ENCODE peak calls at places on chromosomes 13 and 19, in nine cellular contexts. One of them, this sample, is unnamed.

GRCh38 chr19:18433039-18433691 is 4.8 kb downstream of the ISYNA1 start:
- DNase-seq in astrocyte of the spinal cord: no peak
- DNase-seq in upper lobe of left lung: peak; percentile 89
- DNase-seq in cardiac fibroblast: no peak
- DNase-seq in A673: peak; percentile 87
- DNase-seq in retinal pigment epithelial cell: no peak
- DNase-seq in RWPE2: no peak
- DNase-seq in AG10803: no peak
- DNase-seq in A549: no peak
- DNase-seq in this sample: no peak

GRCh38 chr13:52862358-52863206 is 14.1 kb upstream of the PCDH8 start:
- DNase-seq in RWPE2: no peak
- DNase-seq in A549: peak; percentile 21
- DNase-seq in A673: peak; percentile 34
- DNase-seq in cardiac fibroblast: no peak
- DNase-seq in upper lobe of left lung: no peak
- DNase-seq in retinal pigment epithelial cell: no peak
- DNase-seq in astrocyte of the spinal cord: no peak
- DNase-seq in AG10803: no peak
- DNase-seq in this sample: no peak

GRCh38 chr19:6761053-6761676 is 6.1 kb downstream of the SH2D3A start:
- DNase-seq in A549: peak; percentile 46
- DNase-seq in RWPE2: no peak
- DNase-seq in upper lobe of left lung: no peak
- DNase-seq in cardiac fibroblast: no peak
- DNase-seq in AG10803: no peak
- DNase-seq in A673: peak; percentile 70
- DNase-seq in retinal pigment epithelial cell: no peak
- DNase-seq in astrocyte of the spinal cord: no peak
- DNase-seq in this sample: no peak

GRCh38 chr19:49890349-49891311 is 6.1 kb downstream of the IL4I1 start:
- DNase-seq in retinal pigment epithelial cell: no peak
- DNase-seq in cardiac fibroblast: no peak
- DNase-seq in A673: no peak
- DNase-seq in RWPE2: peak; percentile 42
- DNase-seq in astrocyte of the spinal cord: no peak
- DNase-seq in A549: no peak
- DNase-seq in upper lobe of left lung: peak; percentile 91
- DNase-seq in AG10803: no peak
- DNase-seq in this sample: no peak

GRCh38 chr13:101150998-101151397 is 265.3 kb downstream of the NALCN start:
- DNase-seq in RWPE2: no peak
- DNase-seq in upper lobe of left lung: no peak
- DNase-seq in A673: peak; percentile 28
- DNase-seq in AG10803: peak; percentile 62
- DNase-seq in cardiac fibroblast: no peak
- DNase-seq in astrocyte of the spinal cord: peak; percentile 40
- DNase-seq in A549: no peak
- DNase-seq in retinal pigment epithelial cell: no peak
- DNase-seq in this sample: no peak

GRCh38 chr19:17871878-17872250 is at the start of gene SLC5A5:
- DNase-seq in cardiac fibroblast: no peak
- DNase-seq in retinal pigment epithelial cell: no peak
- DNase-seq in A673: no peak
- DNase-seq in A549: no peak
- DNase-seq in astrocyte of the spinal cord: no peak
- DNase-seq in RWPE2: no peak
- DNase-seq in upper lobe of left lung: no peak
- DNase-seq in AG10803: no peak
- DNase-seq in this sample: no peak

GRCh38 chr19:2552859-2553258 is 76.9 kb downstream of the GADD45B start:
- DNase-seq in upper lobe of left lung: no peak
- DNase-seq in AG10803: no peak
- DNase-seq in retinal pigment epithelial cell: no peak
- DNase-seq in A673: peak; percentile 91
- DNase-seq in astrocyte of the spinal cord: no peak
- DNase-seq in RWPE2: no peak
- DNase-seq in A549: no peak
- DNase-seq in cardiac fibroblast: no peak
- DNase-seq in this sample: no peak

GRCh38 chr13:79393564-79394249 is 12.3 kb downstream of the RBM26 start:
- DNase-seq in retinal pigment epithelial cell: no peak
- DNase-seq in astrocyte of the spinal cord: no peak
- DNase-seq in A549: no peak
- DNase-seq in cardiac fibroblast: no peak
- DNase-seq in upper lobe of left lung: no peak
- DNase-seq in RWPE2: no peak
- DNase-seq in AG10803: no peak
- DNase-seq in A673: no peak
- DNase-seq in this sample: no peak

GRCh38 chr13:23956106-23956505 is 58.8 kb upstream of the C1QTNF9B start:
- DNase-seq in AG10803: peak; percentile 44
- DNase-seq in RWPE2: peak; percentile 74
- DNase-seq in A673: no peak
- DNase-seq in retinal pigment epithelial cell: peak; percentile 70
- DNase-seq in astrocyte of the spinal cord: peak; percentile 54
- DNase-seq in A549: peak; percentile 33
- DNase-seq in cardiac fibroblast: peak; percentile 35
- DNase-seq in upper lobe of left lung: no peak
- DNase-seq in this sample: no peak

GRCh38 chr13:39676315-39676876 is 20.9 kb downstream of the COG6 start:
- DNase-seq in A549: peak; percentile 41
- DNase-seq in upper lobe of left lung: no peak
- DNase-seq in astrocyte of the spinal cord: peak; percentile 62
- DNase-seq in AG10803: peak; percentile 49
- DNase-seq in retinal pigment epithelial cell: peak; percentile 20
- DNase-seq in RWPE2: no peak
- DNase-seq in A673: peak; percentile 84
- DNase-seq in cardiac fibroblast: peak; percentile 72
- DNase-seq in this sample: peak; percentile 58

GRCh38 chr13:27113436-27113835 is 58.2 kb downstream of the USP12 start:
- DNase-seq in upper lobe of left lung: no peak
- DNase-seq in astrocyte of the spinal cord: no peak
- DNase-seq in cardiac fibroblast: no peak
- DNase-seq in A549: no peak
- DNase-seq in AG10803: no peak
- DNase-seq in RWPE2: no peak
- DNase-seq in A673: no peak
- DNase-seq in retinal pigment epithelial cell: no peak
- DNase-seq in this sample: no peak

GRCh38 chr13:106376411-106377112 is 158.9 kb downstream of the EFNB2 start:
- DNase-seq in cardiac fibroblast: peak; percentile 79
- DNase-seq in A549: peak; percentile 48
- DNase-seq in A673: peak; percentile 50
- DNase-seq in upper lobe of left lung: no peak
- DNase-seq in AG10803: peak; percentile 87
- DNase-seq in RWPE2: peak; percentile 76
- DNase-seq in retinal pigment epithelial cell: peak; percentile 79
- DNase-seq in astrocyte of the spinal cord: peak; percentile 98
- DNase-seq in this sample: peak; percentile 92

GRCh38 chr19:5141278-5141925 is 172.5 kb downstream of the KDM4B start:
- DNase-seq in RWPE2: no peak
- DNase-seq in upper lobe of left lung: peak; percentile 71
- DNase-seq in retinal pigment epithelial cell: no peak
- DNase-seq in cardiac fibroblast: peak; percentile 30
- DNase-seq in astrocyte of the spinal cord: peak; percentile 18
- DNase-seq in A673: no peak
- DNase-seq in A549: no peak
- DNase-seq in AG10803: no peak
- DNase-seq in this sample: no peak

GRCh38 chr13:51148952-51149573 is 38.0 kb upstream of the C13orf42 start:
- DNase-seq in A549: peak; percentile 40
- DNase-seq in retinal pigment epithelial cell: peak; percentile 44
- DNase-seq in RWPE2: no peak
- DNase-seq in A673: peak; percentile 90
- DNase-seq in astrocyte of the spinal cord: peak; percentile 72
- DNase-seq in cardiac fibroblast: peak; percentile 81
- DNase-seq in upper lobe of left lung: no peak
- DNase-seq in AG10803: peak; percentile 60
- DNase-seq in this sample: peak; percentile 57
- H3K4me3 ChIP-seq in A549: no peak overlapping the region
- H3K4me3 ChIP-seq in retinal pigment epithelial cell: no peak overlapping the region
- H3K4me3 ChIP-seq in RWPE2: no peak overlapping the region
- H3K4me3 ChIP-seq in A673: peak overlapping the region; percentile 17
- H3K4me3 ChIP-seq in astrocyte of the spinal cord: no peak overlapping the region
- H3K4me3 ChIP-seq in cardiac fibroblast: no peak overlapping the region
- H3K4me3 ChIP-seq in upper lobe of left lung: no peak overlapping the region
- H3K4me3 ChIP-seq in AG10803: no peak overlapping the region
- H3K4me3 ChIP-seq in this sample: no peak overlapping the region

GRCh38 chr13:33758113-33758512 is 59.8 kb upstream of the RFC3 start:
- DNase-seq in A549: no peak
- DNase-seq in AG10803: no peak
- DNase-seq in RWPE2: no peak
- DNase-seq in cardiac fibroblast: no peak
- DNase-seq in upper lobe of left lung: no peak
- DNase-seq in retinal pigment epithelial cell: no peak
- DNase-seq in astrocyte of the spinal cord: no peak
- DNase-seq in A673: no peak
- DNase-seq in this sample: no peak

GRCh38 chr13:33763021-33763420 is 54.9 kb upstream of the RFC3 start:
- DNase-seq in astrocyte of the spinal cord: peak; percentile 46
- DNase-seq in A549: no peak
- DNase-seq in A673: no peak
- DNase-seq in cardiac fibroblast: peak; percentile 51
- DNase-seq in AG10803: no peak
- DNase-seq in RWPE2: no peak
- DNase-seq in retinal pigment epithelial cell: no peak
- DNase-seq in upper lobe of left lung: no peak
- DNase-seq in this sample: peak; percentile 8

GRCh38 chr13:33757713-33758112 is 60.2 kb upstream of the RFC3 start:
- DNase-seq in RWPE2: no peak
- DNase-seq in cardiac fibroblast: no peak
- DNase-seq in retinal pigment epithelial cell: no peak
- DNase-seq in AG10803: no peak
- DNase-seq in upper lobe of left lung: no peak
- DNase-seq in A549: no peak
- DNase-seq in astrocyte of the spinal cord: no peak
- DNase-seq in A673: no peak
- DNase-seq in this sample: no peak

GRCh38 chr13:33764716-33765115 is 53.2 kb upstream of the RFC3 start:
- DNase-seq in upper lobe of left lung: no peak
- DNase-seq in AG10803: no peak
- DNase-seq in astrocyte of the spinal cord: no peak
- DNase-seq in retinal pigment epithelial cell: no peak
- DNase-seq in A673: no peak
- DNase-seq in RWPE2: no peak
- DNase-seq in cardiac fibroblast: no peak
- DNase-seq in A549: no peak
- DNase-seq in this sample: no peak

GRCh38 chr13:33761744-33762143 is 56.2 kb upstream of the RFC3 start:
- DNase-seq in A673: peak; percentile 36
- DNase-seq in retinal pigment epithelial cell: no peak
- DNase-seq in upper lobe of left lung: no peak
- DNase-seq in A549: peak; percentile 26
- DNase-seq in astrocyte of the spinal cord: peak; percentile 52
- DNase-seq in cardiac fibroblast: no peak
- DNase-seq in AG10803: peak; percentile 8
- DNase-seq in RWPE2: no peak
- DNase-seq in this sample: peak; percentile 20
- TF ChIP-seq CTCF in A673: peak; percentile 56
- TF ChIP-seq CTCF in retinal pigment epithelial cell: peak; percentile 27
- TF ChIP-seq CTCF in upper lobe of left lung: no peak
- TF ChIP-seq CTCF in A549: no peak
- TF ChIP-seq CTCF in astrocyte of the spinal cord: peak; percentile 28
- TF ChIP-seq CTCF in cardiac fibroblast: peak; percentile 2
- TF ChIP-seq CTCF in AG10803: no peak
- TF ChIP-seq CTCF in RWPE2: peak; percentile 34
- TF ChIP-seq CTCF in this sample: peak; percentile 34

DNA sequence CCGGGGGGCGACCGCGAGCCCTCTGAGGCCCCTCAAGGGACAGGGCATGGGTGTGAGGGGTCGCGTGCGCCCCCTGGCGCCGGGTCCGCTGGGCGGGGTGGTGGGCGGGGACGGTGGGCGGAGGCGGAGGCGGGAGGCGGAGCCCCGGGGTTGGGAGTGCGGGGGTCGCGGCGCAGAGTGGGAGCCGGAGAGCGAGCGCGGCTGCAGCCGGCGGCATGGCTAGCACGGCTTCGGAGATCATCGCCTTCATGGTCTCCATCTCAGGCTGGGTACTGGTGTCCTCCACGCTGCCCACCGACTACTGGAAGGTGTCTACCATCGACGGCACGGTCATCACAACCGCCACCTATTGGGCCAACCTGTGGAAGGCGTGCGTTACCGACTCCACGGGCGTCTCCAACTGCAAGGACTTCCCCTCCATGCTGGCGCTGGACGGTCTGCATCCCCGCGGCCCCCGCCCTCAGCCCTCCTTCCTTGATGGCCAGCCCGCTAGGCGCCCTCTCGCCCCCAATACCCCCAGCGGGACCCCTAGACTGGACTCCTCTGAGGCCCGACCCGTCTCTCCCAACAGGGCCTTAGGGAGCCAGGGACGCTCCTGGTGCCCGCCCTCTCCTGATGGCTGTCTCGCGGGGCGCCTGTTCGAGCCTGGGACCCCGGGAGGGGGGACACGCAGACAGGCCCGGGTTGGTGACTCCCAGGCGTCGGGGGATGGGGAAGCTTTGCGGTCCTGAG is at the start of gene CLDN10:
- DNase-seq in RWPE2: peak; percentile 56
- DNase-seq in astrocyte of the spinal cord: no peak
- DNase-seq in retinal pigment epithelial cell: no peak
- DNase-seq in A549: peak; percentile 24
- DNase-seq in upper lobe of left lung: peak; percentile 75
- DNase-seq in cardiac fibroblast: no peak
- DNase-seq in AG10803: no peak
- DNase-seq in A673: no peak
- DNase-seq in this sample: no peak
- H3K4me3 ChIP-seq in RWPE2: no peak within 1 kb of the TSS
- H3K4me3 ChIP-seq in astrocyte of the spinal cord: peak within 1 kb of the TSS; percentile 10
- H3K4me3 ChIP-seq in retinal pigment epithelial cell: peak within 1 kb of the TSS; percentile 44
- H3K4me3 ChIP-seq in A549: peak within 1 kb of the TSS; percentile 32
- H3K4me3 ChIP-seq in upper lobe of left lung: peak within 1 kb of the TSS; percentile 24
- H3K4me3 ChIP-seq in cardiac fibroblast: no peak within 1 kb of the TSS
- H3K4me3 ChIP-seq in AG10803: no peak within 1 kb of the TSS
- H3K4me3 ChIP-seq in A673: no peak within 1 kb of the TSS
- H3K4me3 ChIP-seq in this sample: peak within 1 kb of the TSS; percentile 24

GRCh38 chr13:91741925-91742324 is 343.5 kb downstream of the GPC5 start:
- DNase-seq in retinal pigment epithelial cell: no peak
- DNase-seq in AG10803: no peak
- DNase-seq in upper lobe of left lung: no peak
- DNase-seq in A549: no peak
- DNase-seq in A673: no peak
- DNase-seq in RWPE2: no peak
- DNase-seq in cardiac fibroblast: no peak
- DNase-seq in astrocyte of the spinal cord: no peak
- DNase-seq in this sample: no peak

GRCh38 chr13:91744284-91744683 is 345.9 kb downstream of the GPC5 start:
- DNase-seq in astrocyte of the spinal cord: no peak
- DNase-seq in AG10803: no peak
- DNase-seq in retinal pigment epithelial cell: no peak
- DNase-seq in RWPE2: no peak
- DNase-seq in A549: no peak
- DNase-seq in upper lobe of left lung: no peak
- DNase-seq in cardiac fibroblast: no peak
- DNase-seq in A673: no peak
- DNase-seq in this sample: no peak

GRCh38 chr13:91740811-91741210 is 342.4 kb downstream of the GPC5 start:
- DNase-seq in cardiac fibroblast: no peak
- DNase-seq in astrocyte of the spinal cord: no peak
- DNase-seq in A549: no peak
- DNase-seq in RWPE2: no peak
- DNase-seq in AG10803: no peak
- DNase-seq in upper lobe of left lung: no peak
- DNase-seq in A673: no peak
- DNase-seq in retinal pigment epithelial cell: no peak
- DNase-seq in this sample: no peak

GRCh38 chr13:91739751-91740150 is 341.3 kb downstream of the GPC5 start:
- DNase-seq in A549: no peak
- DNase-seq in astrocyte of the spinal cord: no peak
- DNase-seq in AG10803: no peak
- DNase-seq in upper lobe of left lung: no peak
- DNase-seq in RWPE2: no peak
- DNase-seq in retinal pigment epithelial cell: no peak
- DNase-seq in A673: no peak
- DNase-seq in cardiac fibroblast: no peak
- DNase-seq in this sample: no peak
- TF ChIP-seq CTCF in A549: no peak
- TF ChIP-seq CTCF in astrocyte of the spinal cord: no peak
- TF ChIP-seq CTCF in AG10803: no peak
- TF ChIP-seq CTCF in upper lobe of left lung: no peak
- TF ChIP-seq CTCF in RWPE2: no peak
- TF ChIP-seq CTCF in retinal pigment epithelial cell: no peak
- TF ChIP-seq CTCF in A673: no peak
- TF ChIP-seq CTCF in cardiac fibroblast: no peak
- TF ChIP-seq CTCF in this sample: no peak